ENCODE peak calls at places on chromosomes 6 and 20, in five cellular contexts. R, Y, N, X and S are unnamed samples.

GRCh38 chr20:43749734-43750294 is 23.0 kb upstream of the GTSF1L start:
- DNase-seq in Y (peak), N (peak), R (peak), X (peak), S (peak)

GRCh38 chr6:133815313-133815712 is 73.6 kb upstream of the TCF21 start:
- DNase-seq in R (no peak), N (no peak), Y (no peak), X (no peak), S (no peak)

GRCh38 chr6:53089948-53090347 is 24.7 kb downstream of the FBXO9 start:
- DNase-seq in R (no peak), X (no peak), N (no peak), Y (no peak), S (no peak)

GRCh38 chr20:58986286-58986967 is 5.4 kb downstream of the NELFCD start:
- DNase-seq in Y (no peak), X (peak), N (no peak), R (no peak), S (no peak)

GRCh38 chr6:66496659-66497058 is 789.6 kb upstream of the EYS start:
- DNase-seq in X (no peak), R (no peak), N (no peak), Y (no peak), S (no peak)

GRCh38 chr20:10731190-10731955 is 57.6 kb upstream of the JAG1 start:
- DNase-seq in Y (no peak), N (no peak), R (no peak), X (no peak), S (no peak)

GRCh38 chr6:6004147-6004995 is 2.4 kb downstream of the NRN1 start:
- DNase-seq in Y (peak), X (no peak), N (no peak), R (no peak), S (no peak)

GRCh38 chr6:139367810-139368321 is 6.6 kb downstream of the CITED2 start:
- DNase-seq in Y (no peak), R (no peak), X (no peak), N (no peak), S (no peak)

GRCh38 chr20:44959082-44959895 is 908 bp downstream of the TOMM34 start:
- DNase-seq in X (no peak), R (peak), Y (no peak), N (peak), S (peak)

GRCh38 chr6:15522856-15523529 is 139.8 kb downstream of the DTNBP1 start:
- DNase-seq in R (no peak), Y (no peak), X (peak), N (no peak), S (no peak)

GRCh38 chr6:158850807-158851115 is 31.6 kb upstream of the EZR start:
- DNase-seq in N (no peak), X (no peak), R (no peak), Y (no peak), S (no peak)

GRCh38 chr6:12842126-12842525 is 125.6 kb downstream of the PHACTR1 start:
- DNase-seq in N (no peak), X (no peak), Y (no peak), R (no peak), S (no peak)

GRCh38 chr6:149842331-149842730 is 21.8 kb downstream of the LRP11 start:
- DNase-seq in R (no peak), N (no peak), Y (no peak), X (no peak), S (no peak)

GRCh38 chr6:15800821-15801617 is 138.2 kb upstream of the DTNBP1 start:
- DNase-seq in X (no peak), N (no peak), Y (no peak), R (no peak), S (no peak)

GRCh38 chr6:37077459-37078296 is 72.2 kb downstream of the FGD2 start:
- DNase-seq in X (peak), R (no peak), Y (no peak), N (no peak), S (no peak)

GRCh38 chr6:69841862-69842261 is 24.5 kb upstream of the COL19A1 start:
- DNase-seq in Y (no peak), X (no peak), R (no peak), N (no peak), S (no peak)

GRCh38 chr6:168355716-168356522 is 36.3 kb upstream of the DACT2 start:
- DNase-seq in X (peak), R (no peak), Y (no peak), N (peak), S (peak)

GRCh38 chr6:41937881-41938574 is 3.6 kb downstream of the CCND3 start:
- DNase-seq in N (peak), R (peak), Y (no peak), X (no peak), S (peak)

GRCh38 chr6:133820208-133820607 is 68.7 kb upstream of the TCF21 start:
- DNase-seq in N (no peak), Y (no peak), R (no peak), X (no peak), S (no peak)

GRCh38 chr20:19812056-19812455 is 54.0 kb downstream of the RIN2 start:
- DNase-seq in X (no peak), Y (no peak), N (no peak), R (no peak), S (no peak)

GRCh38 chr6:140300331-140300730 is 925.9 kb upstream of the CITED2 start:
- DNase-seq in X (no peak), Y (no peak), R (no peak), N (no peak), S (no peak)

GRCh38 chr6:119647309-119647708 is 297.7 kb upstream of the MAN1A1 start:
- DNase-seq in R (no peak), N (no peak), X (no peak), Y (no peak), S (no peak)

GRCh38 chr6:16336056-16336810 is 97.8 kb downstream of the GMPR start:
- DNase-seq in N (no peak), R (no peak), Y (no peak), X (no peak), S (no peak)

GRCh38 chr20:16241911-16242310 is 331.3 kb downstream of the KIF16B start:
- DNase-seq in N (no peak), R (no peak), X (no peak), Y (peak), S (no peak)

GRCh38 chr6:97669191-97669651 is 386.2 kb upstream of the MMS22L start:
- DNase-seq in Y (peak), R (no peak), X (no peak), N (peak), S (peak)

GRCh38 chr6:17032595-17033591 is 69.0 kb upstream of the STMND1 start:
- DNase-seq in X (peak), Y (no peak), R (no peak), N (no peak), S (no peak)

GRCh38 chr20:39825524-39825923 is 863.4 kb downstream of the DHX35 start:
- DNase-seq in Y (no peak), R (no peak), X (no peak), N (no peak), S (no peak)

GRCh38 chr6:157688960-157689599 is 134.0 kb upstream of the SNX9 start:
- DNase-seq in N (no peak), X (peak), R (no peak), Y (no peak), S (no peak)

GRCh38 chr6:151445482-151445881 is 6.4 kb downstream of the RMND1 start:
- DNase-seq in X (no peak), R (no peak), N (no peak), Y (no peak), S (no peak)

GRCh38 chr6:84422380-84422968 is 195.0 kb upstream of the CEP162 start:
- DNase-seq in N (peak), X (no peak), R (no peak), Y (no peak), S (peak)

GRCh38 chr6:106530502-106530901 is 98.8 kb downstream of the RTN4IP1 start:
- DNase-seq in R (no peak), Y (no peak), N (no peak), X (no peak), S (no peak)

GRCh38 chr20:61694666-61695065 is 371.0 kb downstream of the TAF4 start:
- DNase-seq in N (no peak), R (no peak), Y (no peak), X (no peak), S (no peak)